ENCODE peak calls at places on chromosomes 7 and 10, in six cellular contexts. One of them, this sample, is unnamed.
A peak's percentile ranks its signal among the peaks of the same experiment; 100 is the strongest.

GRCh38 chr7:68245688-68246087 is 1249.1 kb downstream of the TYW1 start:
- DNase-seq in Panc1: no peak
- DNase-seq in heart left ventricle: no peak
- DNase-seq in IMR-90: no peak
- DNase-seq in esophagus muscularis mucosa: no peak
- DNase-seq in hepatocyte: peak; percentile 21
- DNase-seq in this sample: no peak

GRCh38 chr10:100728928-100729876 is 16.2 kb upstream of the PAX2 start:
- DNase-seq in Panc1: no peak
- DNase-seq in heart left ventricle: no peak
- DNase-seq in IMR-90: peak; percentile 13
- DNase-seq in esophagus muscularis mucosa: no peak
- DNase-seq in hepatocyte: peak; percentile 64
- DNase-seq in this sample: peak; percentile 4

GRCh38 chr7:81482600-81483186 is 287.2 kb downstream of the HGF start:
- DNase-seq in Panc1: no peak
- DNase-seq in heart left ventricle: no peak
- DNase-seq in IMR-90: peak; percentile 65
- DNase-seq in esophagus muscularis mucosa: no peak
- DNase-seq in hepatocyte: no peak
- DNase-seq in this sample: no peak

GRCh38 chr7:73667344-73668102 is at the start of gene VPS37D:
- DNase-seq in Panc1: no peak
- DNase-seq in heart left ventricle: peak; percentile 96
- DNase-seq in IMR-90: peak; percentile 80
- DNase-seq in esophagus muscularis mucosa: peak; percentile 95
- DNase-seq in hepatocyte: peak; percentile 97
- DNase-seq in this sample: peak; percentile 94

GRCh38 chr7:30474893-30475292 is 3.7 kb downstream of the NOD1 start:
- DNase-seq in Panc1: no peak
- DNase-seq in heart left ventricle: no peak
- DNase-seq in IMR-90: peak; percentile 84
- DNase-seq in esophagus muscularis mucosa: no peak
- DNase-seq in hepatocyte: no peak
- DNase-seq in this sample: no peak

GRCh38 chr7:140653319-140654108 is 12.9 kb upstream of the DENND2A start:
- DNase-seq in Panc1: peak; percentile 67
- DNase-seq in heart left ventricle: no peak
- DNase-seq in IMR-90: peak; percentile 86
- DNase-seq in esophagus muscularis mucosa: no peak
- DNase-seq in hepatocyte: peak; percentile 89
- DNase-seq in this sample: peak; percentile 82

GRCh38 chr7:64870656-64871055 is 32.4 kb upstream of the ZNF273 start:
- DNase-seq in Panc1: no peak
- DNase-seq in heart left ventricle: no peak
- DNase-seq in IMR-90: no peak
- DNase-seq in esophagus muscularis mucosa: peak; percentile 74
- DNase-seq in hepatocyte: no peak
- DNase-seq in this sample: no peak

GRCh38 chr7:155188357-155188756 is 109.3 kb upstream of the INSIG1 start:
- DNase-seq in Panc1: no peak
- DNase-seq in heart left ventricle: no peak
- DNase-seq in IMR-90: no peak
- DNase-seq in esophagus muscularis mucosa: no peak
- DNase-seq in hepatocyte: no peak
- DNase-seq in this sample: no peak

GRCh38 chr10:14524692-14525091 is 194.0 kb upstream of the FRMD4A start:
- DNase-seq in Panc1: no peak
- DNase-seq in heart left ventricle: no peak
- DNase-seq in IMR-90: no peak
- DNase-seq in esophagus muscularis mucosa: no peak
- DNase-seq in hepatocyte: no peak
- DNase-seq in this sample: no peak

GRCh38 chr10:635088-635861 is 54.2 kb downstream of the DIP2C start:
- DNase-seq in Panc1: no peak
- DNase-seq in heart left ventricle: no peak
- DNase-seq in IMR-90: no peak
- DNase-seq in esophagus muscularis mucosa: no peak
- DNase-seq in hepatocyte: no peak
- DNase-seq in this sample: no peak

GRCh38 chr7:36473454-36474282 is 84.0 kb downstream of the ANLN start:
- DNase-seq in Panc1: no peak
- DNase-seq in heart left ventricle: no peak
- DNase-seq in IMR-90: no peak
- DNase-seq in esophagus muscularis mucosa: no peak
- DNase-seq in hepatocyte: peak; percentile 44
- DNase-seq in this sample: peak; percentile 37

GRCh38 chr10:72426982-72427381 is 72.3 kb upstream of the DNAJB12 start:
- DNase-seq in Panc1: no peak
- DNase-seq in heart left ventricle: no peak
- DNase-seq in IMR-90: no peak
- DNase-seq in esophagus muscularis mucosa: no peak
- DNase-seq in hepatocyte: no peak
- DNase-seq in this sample: no peak

GRCh38 chr7:17150018-17150417 is 148.4 kb upstream of the AHR start:
- DNase-seq in Panc1: no peak
- DNase-seq in heart left ventricle: no peak
- DNase-seq in IMR-90: no peak
- DNase-seq in esophagus muscularis mucosa: no peak
- DNase-seq in hepatocyte: no peak
- DNase-seq in this sample: no peak

GRCh38 chr10:33901166-33901565 is 566.7 kb upstream of the NRP1 start:
- DNase-seq in Panc1: no peak
- DNase-seq in heart left ventricle: no peak
- DNase-seq in IMR-90: peak; percentile 92
- DNase-seq in esophagus muscularis mucosa: no peak
- DNase-seq in hepatocyte: no peak
- DNase-seq in this sample: no peak

GRCh38 chr10:69222157-69223027 is 2.3 kb downstream of the HKDC1 start:
- DNase-seq in Panc1: peak; percentile 61
- DNase-seq in heart left ventricle: no peak
- DNase-seq in IMR-90: peak; percentile 67
- DNase-seq in esophagus muscularis mucosa: no peak
- DNase-seq in hepatocyte: peak; percentile 87
- DNase-seq in this sample: peak; percentile 99

GRCh38 chr7:137169282-137169698 is 174.2 kb downstream of the PTN start:
- DNase-seq in Panc1: peak; percentile 54
- DNase-seq in heart left ventricle: no peak
- DNase-seq in IMR-90: peak; percentile 85
- DNase-seq in esophagus muscularis mucosa: no peak
- DNase-seq in hepatocyte: peak; percentile 85
- DNase-seq in this sample: no peak

GRCh38 chr10:127216786-127217185 is 20.4 kb upstream of the INSYN2A start:
- DNase-seq in Panc1: no peak
- DNase-seq in heart left ventricle: no peak
- DNase-seq in IMR-90: peak; percentile 28
- DNase-seq in esophagus muscularis mucosa: no peak
- DNase-seq in hepatocyte: no peak
- DNase-seq in this sample: no peak

GRCh38 chr10:86824151-86824550 is 67.7 kb downstream of the BMPR1A start:
- DNase-seq in Panc1: no peak
- DNase-seq in heart left ventricle: no peak
- DNase-seq in IMR-90: no peak
- DNase-seq in esophagus muscularis mucosa: no peak
- DNase-seq in hepatocyte: no peak
- DNase-seq in this sample: no peak

GRCh38 chr7:85659364-85659763 is 472.5 kb upstream of the SEMA3D start:
- DNase-seq in Panc1: no peak
- DNase-seq in heart left ventricle: no peak
- DNase-seq in IMR-90: peak; percentile 5
- DNase-seq in esophagus muscularis mucosa: no peak
- DNase-seq in hepatocyte: no peak
- DNase-seq in this sample: no peak

GRCh38 chr7:71886066-71886465 is 526.1 kb downstream of the CALN1 start:
- DNase-seq in Panc1: no peak
- DNase-seq in heart left ventricle: no peak
- DNase-seq in IMR-90: no peak
- DNase-seq in esophagus muscularis mucosa: peak; percentile 72
- DNase-seq in hepatocyte: no peak
- DNase-seq in this sample: no peak

GRCh38 chr10:34995925-34996324 is 94.2 kb downstream of the CUL2 start:
- DNase-seq in Panc1: no peak
- DNase-seq in heart left ventricle: no peak
- DNase-seq in IMR-90: no peak
- DNase-seq in esophagus muscularis mucosa: no peak
- DNase-seq in hepatocyte: no peak
- DNase-seq in this sample: no peak

GRCh38 chr7:155233703-155234492 is 63.8 kb upstream of the INSIG1 start:
- DNase-seq in Panc1: no peak
- DNase-seq in heart left ventricle: no peak
- DNase-seq in IMR-90: no peak
- DNase-seq in esophagus muscularis mucosa: no peak
- DNase-seq in hepatocyte: no peak
- DNase-seq in this sample: peak; percentile 22

GRCh38 chr7:158737064-158737695 is 32.6 kb upstream of the NCAPG2 start:
- DNase-seq in Panc1: no peak
- DNase-seq in heart left ventricle: no peak
- DNase-seq in IMR-90: no peak
- DNase-seq in esophagus muscularis mucosa: no peak
- DNase-seq in hepatocyte: no peak
- DNase-seq in this sample: no peak

GRCh38 chr7:101632641-101633040 is 3.5 kb upstream of the MYL10 start:
- DNase-seq in Panc1: no peak
- DNase-seq in heart left ventricle: no peak
- DNase-seq in IMR-90: no peak
- DNase-seq in esophagus muscularis mucosa: no peak
- DNase-seq in hepatocyte: no peak
- DNase-seq in this sample: no peak

GRCh38 chr7:154928136-154929005 is 74.6 kb downstream of the PAXIP1 start:
- DNase-seq in Panc1: peak; percentile 99
- DNase-seq in heart left ventricle: no peak
- DNase-seq in IMR-90: peak; percentile 93
- DNase-seq in esophagus muscularis mucosa: no peak
- DNase-seq in hepatocyte: peak; percentile 64
- DNase-seq in this sample: peak; percentile 98

GRCh38 chr10:124250506-124250905 is 157.1 kb upstream of the CHST15 start:
- DNase-seq in Panc1: no peak
- DNase-seq in heart left ventricle: no peak
- DNase-seq in IMR-90: no peak
- DNase-seq in esophagus muscularis mucosa: no peak
- DNase-seq in hepatocyte: no peak
- DNase-seq in this sample: no peak

GRCh38 chr10:3654496-3654895 is 130.5 kb downstream of the KLF6 start:
- DNase-seq in Panc1: no peak
- DNase-seq in heart left ventricle: no peak
- DNase-seq in IMR-90: peak; percentile 18
- DNase-seq in esophagus muscularis mucosa: no peak
- DNase-seq in hepatocyte: no peak
- DNase-seq in this sample: no peak

GRCh38 chr7:131606346-131607290 is 50.2 kb upstream of the PODXL start:
- DNase-seq in Panc1: no peak
- DNase-seq in heart left ventricle: no peak
- DNase-seq in IMR-90: no peak
- DNase-seq in esophagus muscularis mucosa: no peak
- DNase-seq in hepatocyte: no peak
- DNase-seq in this sample: no peak

GRCh38 chr7:99624487-99624886 is 7.7 kb downstream of the ZSCAN25 start:
- DNase-seq in Panc1: no peak
- DNase-seq in heart left ventricle: no peak
- DNase-seq in IMR-90: no peak
- DNase-seq in esophagus muscularis mucosa: peak; percentile 84
- DNase-seq in hepatocyte: no peak
- DNase-seq in this sample: peak; percentile 54

GRCh38 chr10:97822261-97822687 is 27.4 kb upstream of the GOLGA7B start:
- DNase-seq in Panc1: no peak
- DNase-seq in heart left ventricle: no peak
- DNase-seq in IMR-90: no peak
- DNase-seq in esophagus muscularis mucosa: no peak
- DNase-seq in hepatocyte: no peak
- DNase-seq in this sample: no peak

GRCh38 chr7:48299580-48300169 is 128.4 kb downstream of the ABCA13 start:
- DNase-seq in Panc1: peak; percentile 52
- DNase-seq in heart left ventricle: no peak
- DNase-seq in IMR-90: peak; percentile 80
- DNase-seq in esophagus muscularis mucosa: peak; percentile 45
- DNase-seq in hepatocyte: peak; percentile 74
- DNase-seq in this sample: peak; percentile 42

DNA sequence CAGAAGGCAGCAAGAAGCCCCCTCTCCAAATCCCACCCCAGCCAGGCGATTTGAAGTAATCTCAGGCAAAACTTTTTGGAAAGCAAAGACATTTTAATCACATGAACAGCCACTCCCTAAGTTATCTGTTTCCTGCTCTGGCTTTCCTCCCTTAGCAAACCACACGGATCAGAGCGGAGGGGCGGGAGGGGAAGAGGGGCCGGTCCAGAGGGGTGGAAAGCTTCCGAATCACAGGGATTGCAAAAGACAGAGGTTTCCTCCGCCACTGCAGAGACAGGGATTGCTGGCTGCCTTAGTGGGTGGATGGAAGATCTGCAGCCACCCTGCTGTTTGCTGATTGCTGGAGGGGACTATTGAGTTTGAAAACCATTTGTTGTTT is 41.2 kb downstream of the ZCCHC24 start:
- DNase-seq in Panc1: no peak
- DNase-seq in heart left ventricle: peak; percentile 79
- DNase-seq in IMR-90: peak; percentile 76
- DNase-seq in esophagus muscularis mucosa: no peak
- DNase-seq in hepatocyte: peak; percentile 81
- DNase-seq in this sample: no peak
- H3K4me1 ChIP-seq in Panc1: peaks cover 7% of the 10 kb centered on the region
- H3K4me1 ChIP-seq in heart left ventricle: peaks cover 100% of the 10 kb centered on the region
- H3K4me1 ChIP-seq in IMR-90: peaks cover 75% of the 10 kb centered on the region
- H3K4me1 ChIP-seq in esophagus muscularis mucosa: no peaks in the 10 kb centered on the region
- H3K4me1 ChIP-seq in hepatocyte: peaks cover 94% of the 10 kb centered on the region
- H3K4me1 ChIP-seq in this sample: no peaks in the 10 kb centered on the region

DNA sequence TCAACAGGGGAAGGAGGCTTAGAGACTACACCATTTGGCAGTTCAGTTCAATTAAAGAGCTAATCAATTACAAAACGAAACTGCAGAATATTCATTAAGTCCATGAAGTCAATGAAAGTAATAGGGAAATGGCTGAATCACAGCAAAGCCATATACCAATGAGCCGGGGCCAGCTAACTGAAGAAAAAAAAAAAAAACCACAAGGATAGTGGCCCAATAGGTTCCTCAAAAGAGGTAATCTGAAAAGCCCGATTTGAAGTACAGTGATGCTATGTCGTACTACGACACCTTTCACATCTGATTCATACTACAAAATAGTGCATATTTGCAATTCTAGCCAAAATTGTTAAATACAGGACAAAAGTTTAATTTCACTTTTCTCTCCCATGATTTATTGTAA is 2.5 kb downstream of the ARHGAP12 start:
- DNase-seq in Panc1: no peak
- DNase-seq in heart left ventricle: no peak
- DNase-seq in IMR-90: no peak
- DNase-seq in esophagus muscularis mucosa: no peak
- DNase-seq in hepatocyte: no peak
- DNase-seq in this sample: no peak
- H3K4me3 ChIP-seq in Panc1: peak overlapping the region; percentile 73
- H3K4me3 ChIP-seq in heart left ventricle: no peak overlapping the region
- H3K4me3 ChIP-seq in IMR-90: no peak overlapping the region
- H3K4me3 ChIP-seq in esophagus muscularis mucosa: no peak overlapping the region
- H3K4me3 ChIP-seq in hepatocyte: no peak overlapping the region
- H3K4me3 ChIP-seq in this sample: no peak overlapping the region

GRCh38 chr10:11525503-11525902 is 85.9 kb downstream of the USP6NL start:
- DNase-seq in Panc1: no peak
- DNase-seq in heart left ventricle: peak; percentile 76
- DNase-seq in IMR-90: peak; percentile 60
- DNase-seq in esophagus muscularis mucosa: no peak
- DNase-seq in hepatocyte: no peak
- DNase-seq in this sample: no peak
- H3K4me1 ChIP-seq in Panc1: no peaks in the 10 kb centered on the region
- H3K4me1 ChIP-seq in heart left ventricle: peaks cover 41% of the 10 kb centered on the region
- H3K4me1 ChIP-seq in IMR-90: peaks cover 8% of the 10 kb centered on the region
- H3K4me1 ChIP-seq in esophagus muscularis mucosa: peaks cover 25% of the 10 kb centered on the region
- H3K4me1 ChIP-seq in hepatocyte: no peaks in the 10 kb centered on the region
- H3K4me1 ChIP-seq in this sample: no peaks in the 10 kb centered on the region

GRCh38 chr10:28343987-28344895 is 41.4 kb upstream of the MPP7 start:
- DNase-seq in Panc1: no peak
- DNase-seq in heart left ventricle: no peak
- DNase-seq in IMR-90: no peak
- DNase-seq in esophagus muscularis mucosa: peak; percentile 34
- DNase-seq in hepatocyte: no peak
- DNase-seq in this sample: no peak
- H3K4me3 ChIP-seq in Panc1: no peak overlapping the region
- H3K4me3 ChIP-seq in heart left ventricle: no peak overlapping the region
- H3K4me3 ChIP-seq in IMR-90: no peak overlapping the region
- H3K4me3 ChIP-seq in esophagus muscularis mucosa: no peak overlapping the region
- H3K4me3 ChIP-seq in hepatocyte: no peak overlapping the region
- H3K4me3 ChIP-seq in this sample: no peak overlapping the region